ENCODE peak calls at places on chromosomes 16 and 17, in ten cellular contexts. G, J, D, U, Z, I, B, Y, Q and S are unnamed samples.

GRCh38 chr16:90061437-90061836 is 15.7 kb downstream of the PRDM7 start:
- DNase-seq in G (no peak), J (no peak), D (no peak), U (no peak), Z (no peak), I (no peak), B (no peak), Y (no peak), Q (no peak), S (no peak)

GRCh38 chr17:38400286-38400685 is 28.0 kb upstream of the ARHGAP23 start:
- DNase-seq in G (no peak), J (no peak), D (no peak), U (no peak), Z (no peak), I (no peak), B (no peak), Y (no peak), Q (no peak), S (no peak)

GRCh38 chr16:27961296-27961620 is 102.3 kb downstream of the GSG1L start:
- DNase-seq in G (no peak), J (no peak), D (no peak), U (no peak), Z (no peak), I (no peak), B (no peak), Y (no peak), Q (no peak), S (no peak)

GRCh38 chr17:8758137-8758596 is at the start of gene SPDYE4:
- DNase-seq in G (no peak), J (no peak), D (no peak), U (no peak), Z (no peak), I (no peak), B (no peak), Y (no peak), Q (no peak), S (no peak)

GRCh38 chr17:31064707-31065106 is 30.1 kb upstream of the NF1 start:
- DNase-seq in G (no peak), J (no peak), D (no peak), U (no peak), Z (no peak), I (no peak), B (no peak), Y (no peak), Q (no peak), S (no peak)

GRCh38 chr17:17027442-17028058 is 14.7 kb upstream of the MPRIP start:
- DNase-seq in G (no peak), J (no peak), D (no peak), U (no peak), Z (no peak), I (no peak), B (no peak), Y (no peak), Q (no peak), S (no peak)

GRCh38 chr16:56776562-56776961 is 46.6 kb downstream of the NUP93 start:
- DNase-seq in G (peak), J (peak), D (no peak), U (no peak), Z (no peak), I (no peak), B (no peak), Y (peak), Q (no peak), S (no peak)

GRCh38 chr16:66486773-66487579 is 59.9 kb downstream of the BEAN1 start:
- DNase-seq in G (no peak), J (peak), D (no peak), U (no peak), Z (no peak), I (no peak), B (no peak), Y (peak), Q (no peak), S (no peak)

GRCh38 chr17:41581366-41582060 is 5.2 kb downstream of the KRT14 start:
- DNase-seq in G (no peak), J (no peak), D (no peak), U (no peak), Z (no peak), I (no peak), B (no peak), Y (no peak), Q (no peak), S (no peak)

GRCh38 chr16:88534731-88535141 is 35.5 kb upstream of the ZC3H18 start:
- DNase-seq in G (peak), J (peak), D (no peak), U (no peak), Z (no peak), I (no peak), B (no peak), Y (peak), Q (no peak), S (no peak)

GRCh38 chr16:55552621-55553020 is 13.9 kb upstream of the CAPNS2 start:
- DNase-seq in G (no peak), J (peak), D (no peak), U (no peak), Z (no peak), I (no peak), B (no peak), Y (no peak), Q (no peak), S (no peak)

GRCh38 chr17:41965694-41966375 is 760 bp upstream of the CNP start:
- DNase-seq in G (peak), J (peak), D (peak), U (peak), Z (peak), I (no peak), B (peak), Y (peak), Q (peak), S (peak)

GRCh38 chr17:75325827-75326586 is 36.8 kb upstream of the SLC25A19 start:
- DNase-seq in G (no peak), J (peak), D (no peak), U (no peak), Z (no peak), I (no peak), B (no peak), Y (no peak), Q (peak), S (no peak)

GRCh38 chr16:27426423-27427408 is 24.7 kb downstream of the IL21R start:
- DNase-seq in G (peak), J (peak), D (peak), U (no peak), Z (no peak), I (peak), B (peak), Y (peak), Q (no peak), S (no peak)

GRCh38 chr17:2176484-2177175 is 121.7 kb downstream of the HIC1 start:
- DNase-seq in G (no peak), J (no peak), D (no peak), U (no peak), Z (no peak), I (no peak), B (no peak), Y (no peak), Q (no peak), S (no peak)

GRCh38 chr17:73288534-73289302 is 23.1 kb downstream of the CDC42EP4 start:
- DNase-seq in G (peak), J (no peak), D (no peak), U (no peak), Z (no peak), I (no peak), B (no peak), Y (peak), Q (no peak), S (no peak)

GRCh38 chr16:15046692-15047376 is 9.0 kb downstream of the NTAN1 start:
- DNase-seq in G (no peak), J (no peak), D (no peak), U (no peak), Z (no peak), I (no peak), B (no peak), Y (no peak), Q (no peak), S (no peak)

GRCh38 chr17:49955157-49955556 is 13.8 kb upstream of the DLX4 start:
- DNase-seq in G (no peak), J (no peak), D (no peak), U (no peak), Z (no peak), I (no peak), B (no peak), Y (no peak), Q (no peak), S (no peak)

GRCh38 chr16:15996432-15997109 is 47.2 kb downstream of the ABCC1 start:
- DNase-seq in G (peak), J (peak), D (no peak), U (no peak), Z (no peak), I (peak), B (no peak), Y (peak), Q (no peak), S (no peak)

GRCh38 chr17:50088952-50089825 is 6.0 kb upstream of the PDK2 start:
- DNase-seq in G (no peak), J (no peak), D (no peak), U (no peak), Z (no peak), I (no peak), B (no peak), Y (no peak), Q (no peak), S (no peak)

GRCh38 chr17:58254803-58255202 is 16.4 kb downstream of the LPO start:
- DNase-seq in G (peak), J (no peak), D (no peak), U (no peak), Z (no peak), I (no peak), B (no peak), Y (no peak), Q (no peak), S (peak)

GRCh38 chr17:74307984-74308773 is 17.8 kb upstream of the KIF19 start:
- DNase-seq in G (no peak), J (peak), D (no peak), U (no peak), Z (no peak), I (no peak), B (peak), Y (peak), Q (no peak), S (no peak)

GRCh38 chr17:647340-648197 is 67.1 kb downstream of the VPS53 start:
- DNase-seq in G (no peak), J (no peak), D (no peak), U (no peak), Z (no peak), I (no peak), B (no peak), Y (no peak), Q (no peak), S (no peak)

GRCh38 chr17:47736501-47737211 is 3.6 kb downstream of the TBX21 start:
- DNase-seq in G (no peak), J (no peak), D (no peak), U (no peak), Z (no peak), I (no peak), B (no peak), Y (no peak), Q (no peak), S (no peak)

GRCh38 chr17:45233423-45233924 is 11.8 kb downstream of the FMNL1 start:
- DNase-seq in G (no peak), J (no peak), D (no peak), U (no peak), Z (no peak), I (no peak), B (no peak), Y (no peak), Q (no peak), S (no peak)

GRCh38 chr17:59786536-59787319 is 79.3 kb downstream of the VMP1 start:
- DNase-seq in G (peak), J (peak), D (peak), U (no peak), Z (no peak), I (peak), B (no peak), Y (peak), Q (no peak), S (no peak)

GRCh38 chr17:65455154-65455971 is 106.1 kb downstream of the AXIN2 start:
- DNase-seq in G (no peak), J (no peak), D (no peak), U (no peak), Z (no peak), I (no peak), B (no peak), Y (no peak), Q (no peak), S (no peak)

GRCh38 chr16:54285414-54286066 is 1.0 kb downstream of the IRX3 start:
- DNase-seq in G (no peak), J (peak), D (no peak), U (peak), Z (peak), I (no peak), B (peak), Y (no peak), Q (no peak), S (peak)

GRCh38 chr17:47989159-47989558 is 18.2 kb downstream of the CDK5RAP3 start:
- DNase-seq in G (no peak), J (no peak), D (no peak), U (no peak), Z (no peak), I (no peak), B (no peak), Y (no peak), Q (no peak), S (no peak)

GRCh38 chr16:31262084-31262483 is 2.3 kb downstream of the ITGAM start:
- DNase-seq in G (no peak), J (no peak), D (no peak), U (no peak), Z (no peak), I (no peak), B (no peak), Y (no peak), Q (no peak), S (no peak)

GRCh38 chr16:2912330-2913199 is 834 bp downstream of the FLYWCH1 start:
- DNase-seq in G (peak), J (peak), D (peak), U (no peak), Z (no peak), I (no peak), B (peak), Y (peak), Q (no peak), S (peak)

GRCh38 chr16:1772362-1772907 is at the start of gene EME2:
- DNase-seq in G (no peak), J (no peak), D (peak), U (peak), Z (no peak), I (no peak), B (no peak), Y (no peak), Q (no peak), S (no peak)

GRCh38 chr17:68207651-68208253 is 40.1 kb upstream of the AMZ2 start:
- DNase-seq in G (no peak), J (no peak), D (no peak), U (no peak), Z (no peak), I (no peak), B (no peak), Y (no peak), Q (no peak), S (no peak)

GRCh38 chr16:21276090-21276489 is 2.0 kb downstream of the CRYM start:
- DNase-seq in G (no peak), J (no peak), D (no peak), U (no peak), Z (no peak), I (no peak), B (no peak), Y (no peak), Q (no peak), S (no peak)

GRCh38 chr16:2776500-2777139 is 460 bp downstream of the ELOB start:
- DNase-seq in G (no peak), J (no peak), D (peak), U (peak), Z (no peak), I (no peak), B (peak), Y (no peak), Q (no peak), S (peak)

GRCh38 chr17:48711128-48711527 is 11.2 kb downstream of the PRAC1 start:
- DNase-seq in G (no peak), J (no peak), D (no peak), U (no peak), Z (no peak), I (no peak), B (no peak), Y (no peak), Q (no peak), S (no peak)

GRCh38 chr17:81429353-81429774 is 34.1 kb downstream of the BAHCC1 start:
- DNase-seq in G (peak), J (peak), D (no peak), U (no peak), Z (peak), I (peak), B (no peak), Y (peak), Q (peak), S (peak)

GRCh38 chr17:72571813-72572396 is 451.1 kb downstream of the SOX9 start:
- DNase-seq in G (no peak), J (no peak), D (no peak), U (no peak), Z (no peak), I (no peak), B (no peak), Y (no peak), Q (no peak), S (no peak)

GRCh38 chr17:69269174-69269998 is 40.8 kb upstream of the ABCA10 start:
- DNase-seq in G (no peak), J (peak), D (no peak), U (no peak), Z (no peak), I (peak), B (no peak), Y (no peak), Q (no peak), S (no peak)